ENCODE peak calls at places on chromosomes 16 and 17, in five cellular contexts. A is HCT116, T is esophagus squamous epithelium, J is K562, Q is A673. P is an unnamed sample.

GRCh38 chr16:57066625-57067024 is 25.8 kb upstream of the CPNE2 start:
- DNase-seq in A (no peak), T (no peak), J (no peak), Q (no peak), P (no peak)

GRCh38 chr17:36641877-36642845 is 40.8 kb downstream of the MRM1 start:
- DNase-seq in A (no peak), T (no peak), J (no peak), Q (no peak), P (no peak)

GRCh38 chr16:9097266-9098219 is 6.1 kb downstream of the HAPSTR1 start:
- DNase-seq in A (no peak), T (no peak), J (no peak), Q (no peak), P (peak)

GRCh38 chr17:71339219-71339618 is 781.6 kb upstream of the SOX9 start:
- DNase-seq in A (no peak), T (no peak), J (no peak), Q (no peak), P (no peak)

GRCh38 chr16:28498666-28499065 is 4.2 kb downstream of the APOBR start:
- DNase-seq in A (no peak), T (no peak), J (no peak), Q (no peak), P (no peak)

GRCh38 chr17:44496815-44497214 is 6.4 kb downstream of the GPATCH8 start:
- DNase-seq in A (no peak), T (no peak), J (no peak), Q (no peak), P (no peak)

GRCh38 chr16:78705694-78706093 is 606.2 kb downstream of the WWOX start:
- DNase-seq in A (no peak), T (no peak), J (peak), Q (peak), P (no peak)

GRCh38 chr17:79715318-79716182 is 15.2 kb upstream of the ENPP7 start:
- DNase-seq in A (no peak), T (no peak), J (no peak), Q (no peak), P (no peak)

GRCh38 chr16:4640572-4641305 is 16.1 kb downstream of the MGRN1 start:
- DNase-seq in A (no peak), T (no peak), J (no peak), Q (no peak), P (no peak)

GRCh38 chr16:11139624-11140375 is 116.2 kb downstream of the SOCS1 start:
- DNase-seq in A (peak), T (no peak), J (no peak), Q (no peak), P (no peak)

GRCh38 chr16:154223-155030 is 2.0 kb downstream of the HBZ start:
- DNase-seq in A (no peak), T (no peak), J (peak), Q (peak), P (peak)

GRCh38 chr17:48457080-48457836 is 27.2 kb upstream of the SKAP1 start:
- DNase-seq in A (peak), T (no peak), J (peak), Q (peak), P (peak)
- H3K4me3 ChIP-seq in A (peak), T (no peak), J (no peak), Q (no peak), P (no peak)

GRCh38 chr16:80924372-80924978 is 82.2 kb downstream of the CMC2 start:
- DNase-seq in A (peak), T (no peak), J (peak), Q (peak), P (peak)
- TF ChIP-seq CTCF in A (peak), T (no peak), J (peak), Q (peak), P (peak)

DNA sequence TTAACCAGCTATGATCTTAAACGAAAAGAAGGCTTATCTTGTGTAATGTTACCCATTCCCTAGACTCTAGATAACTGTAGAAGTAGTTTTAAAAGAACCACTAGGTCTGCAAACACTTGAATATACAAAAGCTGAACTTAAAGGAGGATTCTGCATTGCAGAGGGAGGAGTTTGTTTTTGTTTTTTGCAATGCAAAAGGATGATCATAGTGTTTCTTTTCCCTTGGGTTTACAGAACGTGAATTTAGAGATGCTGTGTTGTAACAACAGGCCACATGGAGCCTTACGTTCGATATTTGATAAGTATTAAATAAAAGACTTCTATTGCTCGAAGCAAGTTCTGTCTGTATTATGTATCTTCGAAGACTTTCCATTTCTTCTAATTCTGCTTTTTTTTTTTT is 77.6 kb downstream of the CHD9 start:
- DNase-seq in A (no peak), T (no peak), J (no peak), Q (no peak), P (no peak)
- H3K4me3 ChIP-seq in A (no peak), T (peak), J (peak), Q (peak), P (no peak)

GRCh38 chr16:1184156-1184868 is 31.4 kb downstream of the CACNA1H start:
- DNase-seq in A (no peak), T (no peak), J (no peak), Q (no peak), P (no peak)
- TF ChIP-seq CTCF in A (peak), T (no peak), J (no peak), Q (peak), P (peak)

GRCh38 chr17:82882715-82883446 is 43.1 kb upstream of the ZNF750 start:
- DNase-seq in A (no peak), T (no peak), J (no peak), Q (no peak), P (no peak)
- H3K4me3 ChIP-seq in A (no peak), T (no peak), J (no peak), Q (no peak), P (no peak)

DNA sequence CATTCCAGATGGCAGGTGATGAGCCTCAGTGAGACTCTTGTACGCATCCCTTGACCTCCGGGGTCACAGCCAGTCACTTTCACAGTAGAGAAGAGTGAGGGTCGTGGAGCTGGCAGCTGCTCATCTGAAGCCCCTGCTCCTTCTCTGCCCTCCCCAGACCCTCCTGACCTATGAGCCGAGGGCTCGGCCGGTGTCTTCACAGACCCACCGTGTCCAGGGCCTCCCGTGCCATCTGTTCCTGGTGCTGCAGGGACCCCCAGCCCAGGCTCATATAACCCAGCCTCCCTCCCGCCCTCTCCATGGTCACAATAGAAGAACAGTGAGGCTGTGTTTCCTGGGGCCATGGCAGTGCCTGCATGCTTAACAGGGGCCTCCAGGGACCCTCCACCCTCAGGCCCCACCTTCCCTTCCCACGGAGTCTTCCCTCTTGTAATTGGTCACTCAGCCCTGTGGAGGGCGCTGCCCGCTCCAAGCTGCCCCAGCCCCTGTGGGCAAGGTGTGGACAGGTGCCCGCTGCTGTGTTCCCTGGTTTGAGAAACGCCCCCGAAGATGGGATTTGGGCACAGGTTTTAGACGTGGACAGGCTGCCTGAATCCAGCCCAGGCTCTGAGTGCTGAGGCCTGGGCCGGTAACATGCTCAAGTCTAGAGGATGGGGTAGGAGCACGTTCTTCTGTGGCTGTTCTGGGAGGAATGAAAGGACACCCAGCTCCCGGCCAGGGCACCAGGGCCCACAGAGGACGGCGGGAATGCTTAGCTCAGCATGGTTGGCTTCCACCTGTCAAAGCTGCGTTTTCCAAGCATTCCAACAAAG is 38.7 kb downstream of the ACSF3 start:
- DNase-seq in A (no peak), T (no peak), J (no peak), Q (no peak), P (no peak)
- TF ChIP-seq CTCF in A (peak), T (no peak), J (no peak), Q (no peak), P (peak)

DNA sequence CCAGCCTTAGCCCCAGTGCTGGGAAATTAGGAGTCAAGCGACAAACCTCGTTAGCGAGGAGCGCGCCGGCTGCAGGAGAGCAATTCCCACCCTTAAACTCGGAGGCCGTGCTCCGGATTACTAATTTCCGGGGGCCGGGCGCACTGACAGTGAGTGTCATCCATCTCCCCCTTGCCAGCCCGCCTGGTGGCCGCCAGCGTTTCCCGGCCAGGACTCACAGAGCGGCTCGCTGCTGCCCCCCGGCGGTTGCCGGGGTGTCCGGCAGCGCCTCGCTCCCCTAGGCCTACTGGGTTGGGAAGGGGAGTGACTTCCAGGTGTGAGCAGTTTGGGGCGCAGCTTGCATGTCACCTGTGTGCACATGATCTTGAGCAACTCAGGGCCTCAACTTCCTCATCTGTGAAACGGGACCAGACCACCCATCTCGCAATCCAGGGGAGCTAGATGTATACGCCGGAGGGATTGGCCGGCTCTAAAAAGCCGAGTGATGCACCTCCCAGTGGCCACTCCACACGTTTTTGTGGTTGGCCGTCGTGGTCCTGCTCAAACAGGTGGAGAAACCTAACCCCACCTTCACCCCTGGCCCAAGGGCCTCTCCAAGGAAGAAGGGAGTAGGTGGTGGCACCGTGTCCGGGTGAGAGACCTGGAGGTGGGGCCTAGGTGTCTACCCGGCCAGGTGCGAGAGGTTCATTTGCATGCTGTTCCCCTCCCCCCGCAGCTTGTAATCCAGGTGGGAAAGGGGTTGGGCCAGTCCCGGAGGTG is 2.5 kb upstream of the GSE1 start:
- DNase-seq in A (peak), T (peak), J (peak), Q (peak), P (peak)
- H3K4me3 ChIP-seq in A (peak), T (peak), J (peak), Q (peak), P (peak)

GRCh38 chr16:50611332-50611934 is 63.2 kb downstream of the NKD1 start:
- DNase-seq in A (no peak), T (no peak), J (no peak), Q (no peak), P (peak)
- TF ChIP-seq CTCF in A (peak), T (no peak), J (peak), Q (no peak), P (peak)

GRCh38 chr17:7935859-7936258 is 3.9 kb downstream of the CNTROB start:
- DNase-seq in A (no peak), T (no peak), J (no peak), Q (no peak), P (no peak)
- H3K4me3 ChIP-seq in A (no peak), T (no peak), J (no peak), Q (no peak), P (no peak)

GRCh38 chr16:73031155-73031866 is 16.6 kb downstream of the ZFHX3 start:
- DNase-seq in A (no peak), T (no peak), J (no peak), Q (no peak), P (no peak)
- TF ChIP-seq CTCF in A (peak), T (no peak), J (no peak), Q (peak), P (peak)